ENCODE peak calls at places on chromosomes 2 and 18, in four cellular contexts. T, B, E and G are unnamed samples.
A peak's percentile ranks its signal among the peaks of the same experiment; 100 is the strongest.

GRCh38 chr2:215637658-215638057 is 201.8 kb upstream of the FN1 start:
- DNase-seq in T (no peak), E (no peak), B (no peak), G (no peak)

GRCh38 chr2:166519391-166519962 is 25.4 kb upstream of the SCN7A start:
- DNase-seq in T (no peak), B (no peak), E (no peak), G (peak; percentile 42)

GRCh38 chr2:223846524-223846923 is 9.1 kb upstream of the AP1S3 start:
- DNase-seq in B (peak; percentile 39), E (peak; percentile 93), T (no peak), G (no peak)

GRCh38 chr2:47867205-47867604 is 39.1 kb downstream of the FBXO11 start:
- DNase-seq in E (peak; percentile 72), T (no peak), B (peak; percentile 15), G (no peak)

GRCh38 chr2:224666951-224667553 is 49.1 kb downstream of the CCDC195 start:
- DNase-seq in B (no peak), T (peak; percentile 89), E (no peak), G (no peak)

GRCh38 chr18:48023334-48024008 is 93.0 kb upstream of the SMAD2 start:
- DNase-seq in E (peak; percentile 88), B (peak; percentile 30), T (peak; percentile 28), G (peak; percentile 83)

GRCh38 chr18:79575891-79576685 is 103.5 kb upstream of the CTDP1 start:
- DNase-seq in B (no peak), T (no peak), E (peak; percentile 33), G (no peak)

GRCh38 chr2:150370600-150370999 is 116.9 kb downstream of the RND3 start:
- DNase-seq in B (no peak), E (peak; percentile 14), T (no peak), G (no peak)

GRCh38 chr2:36410681-36411080 is 55.1 kb downstream of the CRIM1 start:
- DNase-seq in T (no peak), E (no peak), B (no peak), G (no peak)

GRCh38 chr2:172736419-172737174 is 952 bp downstream of the RAPGEF4 start:
- DNase-seq in T (no peak), B (no peak), E (peak; percentile 15), G (peak; percentile 39)

GRCh38 chr2:38610851-38611801 is 8.4 kb upstream of the HNRNPLL start:
- DNase-seq in T (peak; percentile 85), B (no peak), E (peak; percentile 81), G (no peak)

GRCh38 chr2:60478660-60479059 is 74.8 kb downstream of the BCL11A start:
- DNase-seq in E (no peak), T (no peak), B (no peak), G (no peak)

GRCh38 chr2:176188218-176188968 is at the start of gene HOXD1:
- DNase-seq in E (peak; percentile 22), T (no peak), B (peak; percentile 52), G (peak; percentile 76)

GRCh38 chr2:23199115-23199918 is 185.7 kb upstream of the KLHL29 start:
- DNase-seq in B (peak; percentile 60), E (peak; percentile 32), T (peak; percentile 42), G (peak; percentile 71)

GRCh38 chr18:7754258-7754657 is 187.1 kb downstream of the PTPRM start:
- DNase-seq in T (no peak), E (no peak), B (no peak), G (no peak)

GRCh38 chr18:13568443-13569392 is 157.6 kb downstream of the FAM210A start:
- DNase-seq in T (peak; percentile 88), E (no peak), B (no peak), G (no peak)

GRCh38 chr2:100242891-100243670 is 79.2 kb downstream of the LONRF2 start:
- DNase-seq in B (peak; percentile 47), E (peak; percentile 32), T (peak; percentile 66), G (peak; percentile 88)

GRCh38 chr18:9914584-9915290 is 921 bp downstream of the VAPA start:
- DNase-seq in E (peak; percentile 90), B (peak; percentile 66), T (peak; percentile 78), G (peak; percentile 54)